ENCODE peak calls at places on chromosomes 11 and 22, in five cellular contexts. R is kidney epithelial cell; Z is iPS DF 19.7; B is activated CD8-positive, alpha-beta memory T cell treated with anti-CD3 and anti-CD28 coated beads, Interleukin-2, amount 10 ng/mL, durations not matched to agents 7 days and 5 days; Q is foreskin keratinocyte. T is an unnamed sample.

GRCh38 chr11:75968021-75968685 is 153.1 kb downstream of the UVRAG start:
- DNase-seq in Z (no peak), B (no peak), R (no peak), Q (no peak), T (no peak)

GRCh38 chr11:11533751-11534150 is 88.1 kb downstream of the GALNT18 start:
- DNase-seq in R (no peak), B (no peak), Q (no peak), Z (no peak), T (no peak)

GRCh38 chr11:7278314-7278917 is 26.7 kb downstream of the SYT9 start:
- DNase-seq in Q (no peak), B (no peak), Z (no peak), R (no peak), T (no peak)

GRCh38 chr11:74330065-74330858 is 18.8 kb upstream of the P4HA3 start:
- DNase-seq in B (no peak), R (peak), Z (no peak), Q (peak), T (no peak)

GRCh38 chr11:121356357-121356756 is 63.8 kb downstream of the SC5D start:
- DNase-seq in B (no peak), Z (no peak), R (no peak), Q (peak), T (no peak)

GRCh38 chr22:37661160-37661924 is 2.8 kb downstream of the PDXP start:
- DNase-seq in B (peak), Z (no peak), R (no peak), Q (no peak), T (peak)

GRCh38 chr22:31526275-31526674 is 29.9 kb downstream of the SFI1 start:
- DNase-seq in R (no peak), Q (no peak), B (no peak), Z (no peak), T (no peak)

GRCh38 chr11:18696638-18697225 is 1.8 kb upstream of the TMEM86A start:
- DNase-seq in Z (no peak), R (peak), Q (no peak), B (no peak), T (no peak)

GRCh38 chr11:3095712-3096361 is 38.6 kb upstream of the CARS1 start:
- DNase-seq in R (no peak), B (no peak), Z (no peak), Q (peak), T (no peak)

GRCh38 chr11:12461516-12461915 is 84.1 kb downstream of the PARVA start:
- DNase-seq in Z (no peak), B (no peak), R (no peak), Q (no peak), T (no peak)

GRCh38 chr11:19243601-19244000 is 2.9 kb upstream of the E2F8 start:
- DNase-seq in B (no peak), R (no peak), Z (no peak), Q (no peak), T (no peak)

GRCh38 chr11:123560001-123560400 is 94.4 kb downstream of the SCN3B start:
- DNase-seq in Z (no peak), R (no peak), Q (no peak), B (no peak), T (no peak)

GRCh38 chr11:65778901-65779668 is 1.7 kb downstream of the AP5B1 start:
- DNase-seq in B (peak), R (no peak), Z (no peak), Q (no peak), T (no peak)

GRCh38 chr11:9379046-9379445 is 5.4 kb upstream of the IPO7 start:
- DNase-seq in R (no peak), B (no peak), Q (no peak), Z (no peak), T (peak)

GRCh38 chr11:8766993-8767374 is 84.4 kb downstream of the RPL27A start:
- DNase-seq in B (no peak), Z (no peak), R (no peak), Q (no peak), T (no peak)

GRCh38 chr11:96256604-96257003 is 86.4 kb downstream of the MAML2 start:
- DNase-seq in R (no peak), Q (no peak), B (no peak), Z (no peak), T (no peak)